ENCODE peak calls at places on chromosome 7, in eight cellular contexts. Z, N, H, J, L, K, Q and M are unnamed samples.

GRCh38 chr7:159038066-159038465 is 106.6 kb downstream of the VIPR2 start:
- DNase-seq in Z (no peak), N (no peak), H (peak; percentile 78), J (no peak), L (no peak), K (no peak), Q (no peak), M (no peak)

GRCh38 chr7:28570113-28570969 is 158.0 kb downstream of the CREB5 start:
- DNase-seq in Z (no peak), N (no peak), H (no peak), J (no peak), L (peak; percentile 35), K (no peak), Q (peak; percentile 57), M (no peak)

GRCh38 chr7:127619681-127620405 is 1.9 kb upstream of the PAX4 start:
- DNase-seq in Z (no peak), N (no peak), H (no peak), J (no peak), L (no peak), K (no peak), Q (no peak), M (peak; percentile 4)

GRCh38 chr7:32299133-32299702 is 191.0 kb downstream of the LSM5 start:
- DNase-seq in Z (no peak), N (no peak), H (no peak), J (no peak), L (peak; percentile 12), K (no peak), Q (no peak), M (no peak)

GRCh38 chr7:151405056-151405455 is 4.8 kb downstream of the WDR86 start:
- DNase-seq in Z (no peak), N (no peak), H (no peak), J (no peak), L (no peak), K (no peak), Q (no peak), M (no peak)

GRCh38 chr7:44222074-44222473 is 21.3 kb downstream of the YKT6 start:
- DNase-seq in Z (no peak), N (no peak), H (peak; percentile 15), J (no peak), L (no peak), K (no peak), Q (no peak), M (no peak)

GRCh38 chr7:50588937-50589336 is 23.7 kb upstream of the DDC start:
- DNase-seq in Z (no peak), N (no peak), H (no peak), J (no peak), L (no peak), K (no peak), Q (no peak), M (no peak)

GRCh38 chr7:140645166-140645565 is 4.6 kb upstream of the DENND2A start:
- DNase-seq in Z (no peak), N (no peak), H (peak; percentile 38), J (no peak), L (peak; percentile 34), K (no peak), Q (no peak), M (no peak)

GRCh38 chr7:75650671-75651070 is 88.1 kb downstream of the HIP1 start:
- DNase-seq in Z (no peak), N (no peak), H (peak; percentile 77), J (no peak), L (peak; percentile 67), K (no peak), Q (no peak), M (no peak)